ENCODE peak calls at places on chromosomes 13 and 19, in seven cellular contexts. H, T, W, K, Q, G and J are unnamed samples.

GRCh38 chr19:491146-491741 is 5.0 kb upstream of the MADCAM1 start:
- DNase-seq in T (peak), Q (no peak), H (no peak), W (no peak), G (no peak), K (no peak), J (no peak)

GRCh38 chr13:106104281-106104901 is 431.1 kb downstream of the EFNB2 start:
- DNase-seq in W (no peak), K (no peak), H (no peak), T (no peak), G (no peak), Q (no peak), J (no peak)

GRCh38 chr19:58304255-58304654 is 922 bp upstream of the ERVK3-1 start:
- DNase-seq in Q (no peak), W (no peak), K (no peak), H (no peak), T (no peak), G (no peak), J (no peak)

GRCh38 chr13:112748947-112749346 is 59.1 kb downstream of the ATP11A start:
- DNase-seq in K (no peak), W (no peak), G (no peak), H (peak), Q (peak), T (no peak), J (peak)

GRCh38 chr19:47885067-47885463 is 1.1 kb downstream of the SULT2A1 start:
- DNase-seq in G (no peak), Q (no peak), K (no peak), H (no peak), T (no peak), W (no peak), J (no peak)

GRCh38 chr13:38898481-38898880 is 92.2 kb downstream of the STOML3 start:
- DNase-seq in W (no peak), T (no peak), Q (no peak), G (no peak), K (no peak), H (no peak), J (no peak)

GRCh38 chr19:35299523-35300339 is 7.8 kb downstream of the MAG start:
- DNase-seq in T (no peak), Q (peak), K (no peak), W (no peak), H (no peak), G (no peak), J (peak)

GRCh38 chr19:9705836-9706235 is 30.9 kb upstream of the ZNF562 start:
- DNase-seq in K (no peak), G (no peak), T (no peak), Q (no peak), H (no peak), W (no peak), J (no peak)

GRCh38 chr13:29886446-29886845 is 36.0 kb upstream of the UBL3 start:
- DNase-seq in Q (no peak), T (no peak), G (no peak), K (peak), H (no peak), W (peak), J (no peak)

GRCh38 chr13:93320942-93321341 is 94.3 kb downstream of the GPC6 start:
- DNase-seq in G (no peak), K (no peak), Q (no peak), W (no peak), T (no peak), H (no peak), J (no peak)

GRCh38 chr19:39410620-39411005 is 1.9 kb upstream of the PLEKHG2 start:
- DNase-seq in T (peak), K (no peak), Q (no peak), H (no peak), G (no peak), W (no peak), J (no peak)

GRCh38 chr19:33080761-33081681 is at the start of gene GPATCH1:
- DNase-seq in W (peak), G (peak), K (peak), T (peak), Q (peak), H (peak), J (peak)

GRCh38 chr13:47287291-47287751 is 390.5 kb upstream of the HTR2A start:
- DNase-seq in W (no peak), T (no peak), K (no peak), G (no peak), H (no peak), Q (no peak), J (no peak)